ENCODE peak calls at places on chromosomes 5 and 9, in four cellular contexts. F, E, G and T are unnamed samples.

GRCh38 chr5:51377151-51378060 is 5.8 kb upstream of the ISL1 start:
- DNase-seq in F (no peak), E (no peak), G (no peak), T (no peak)

GRCh38 chr9:2032234-2032633 is 17.1 kb downstream of the SMARCA2 start:
- DNase-seq in F (no peak), E (no peak), G (no peak), T (no peak)

GRCh38 chr5:135339189-135339588 is 59.8 kb downstream of the MACROH2A1 start:
- DNase-seq in F (no peak), E (no peak), G (no peak), T (no peak)

GRCh38 chr5:123359866-123360569 is 63.2 kb downstream of the CEP120 start:
- DNase-seq in F (no peak), E (no peak), G (no peak), T (no peak)

GRCh38 chr5:180332861-180333260 is 20.3 kb downstream of the GFPT2 start:
- DNase-seq in F (no peak), E (no peak), G (no peak), T (no peak)

GRCh38 chr9:100108572-100108971 is 9.5 kb downstream of the INVS start:
- DNase-seq in F (no peak), E (no peak), G (no peak), T (no peak)

GRCh38 chr9:111937781-111938426 is 41.3 kb downstream of the UGCG start:
- DNase-seq in F (peak; percentile 84), E (no peak), G (no peak), T (peak; percentile 52)

GRCh38 chr9:35908484-35909125 is 685 bp upstream of the SPAAR start:
- DNase-seq in F (no peak), E (no peak), G (no peak), T (no peak)

GRCh38 chr5:95803271-95804148 is 19.0 kb downstream of the GLRX start:
- DNase-seq in F (no peak), E (no peak), G (peak; percentile 43), T (no peak)

GRCh38 chr5:18745591-18745987 is 1111.3 kb downstream of the TAF11L14 start:
- DNase-seq in F (peak; percentile 37), E (no peak), G (no peak), T (peak; percentile 26)

GRCh38 chr5:68303038-68303738 is 87.6 kb downstream of the PIK3R1 start:
- DNase-seq in F (no peak), E (no peak), G (no peak), T (no peak)

GRCh38 chr5:135015942-135016341 is 18.1 kb downstream of the PITX1 start:
- DNase-seq in F (no peak), E (no peak), G (no peak), T (no peak)

GRCh38 chr9:68495287-68495686 is 45.4 kb downstream of the TMEM252 start:
- DNase-seq in F (no peak), E (no peak), G (no peak), T (no peak)

GRCh38 chr5:10630126-10630525 is 66.3 kb downstream of the ANKRD33B start:
- DNase-seq in F (no peak), E (no peak), G (no peak), T (no peak)

GRCh38 chr5:54803381-54804025 is 181.9 kb downstream of the ESM1 start:
- DNase-seq in F (no peak), E (no peak), G (no peak), T (no peak)

GRCh38 chr9:36566813-36567217 is 5.9 kb upstream of the MELK start:
- DNase-seq in F (no peak), E (peak; percentile 90), G (peak; percentile 55), T (no peak)

GRCh38 chr5:42595597-42595996 is 161.0 kb upstream of the CCDC152 start:
- DNase-seq in F (no peak), E (no peak), G (no peak), T (no peak)

GRCh38 chr9:79689576-79689975 is 117.8 kb downstream of the TLE4 start:
- DNase-seq in F (no peak), E (no peak), G (no peak), T (no peak)

GRCh38 chr9:111481885-111482636 is 2.1 kb downstream of the ECPAS start:
- DNase-seq in F (no peak), E (no peak), G (no peak), T (no peak)

GRCh38 chr9:86099695-86100364 is 472 bp upstream of the GOLM1 start:
- DNase-seq in F (peak; percentile 46), E (peak; percentile 23), G (peak; percentile 43), T (no peak)

GRCh38 chr5:148393390-148393741 is 9.6 kb downstream of the FBXO38 start:
- DNase-seq in F (no peak), E (no peak), G (no peak), T (no peak)

GRCh38 chr9:8706998-8707397 is 907.4 kb upstream of the DMAC1 start:
- DNase-seq in F (no peak), E (no peak), G (no peak), T (no peak)

GRCh38 chr9:92181296-92181695 is 66.1 kb upstream of the SPTLC1 start:
- DNase-seq in F (no peak), E (no peak), G (no peak), T (no peak)

DNA sequence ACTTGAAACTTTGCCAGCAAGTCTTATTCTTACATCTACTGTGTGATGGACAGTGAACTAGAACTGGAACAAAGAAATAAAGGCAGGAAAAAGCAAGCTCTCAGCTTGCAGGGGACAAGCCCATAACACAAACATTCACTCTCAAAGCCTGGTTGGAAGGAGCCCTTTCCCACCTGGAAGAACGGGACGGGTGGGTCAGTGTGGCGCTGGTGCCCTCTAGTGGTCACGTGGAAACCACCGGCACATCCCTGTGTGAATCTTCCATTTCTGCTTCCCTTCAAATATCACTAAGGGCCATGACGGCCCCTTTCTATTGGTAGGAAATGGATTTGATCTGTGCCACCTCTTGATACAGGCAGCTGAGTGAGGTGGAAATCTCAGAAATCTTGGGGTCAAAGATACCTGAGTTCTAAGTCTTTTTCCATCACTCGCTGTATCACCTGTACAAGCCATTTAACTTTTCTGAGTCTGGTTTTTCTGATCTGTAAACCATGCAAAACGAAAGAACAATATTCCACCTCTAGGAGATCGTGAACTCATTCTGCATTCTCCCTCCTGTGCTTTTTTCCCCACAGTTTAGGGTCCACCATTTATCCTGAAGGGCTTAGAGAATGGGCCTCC is 211.6 kb downstream of the MSX2 start:
- DNase-seq in F (peak; percentile 39), E (peak; percentile 71), G (peak; percentile 51), T (no peak)
- TF ChIP-seq CTCF in F (peak; percentile 83), E (peak; percentile 90), G (peak; percentile 75), T (peak; percentile 88)

DNA sequence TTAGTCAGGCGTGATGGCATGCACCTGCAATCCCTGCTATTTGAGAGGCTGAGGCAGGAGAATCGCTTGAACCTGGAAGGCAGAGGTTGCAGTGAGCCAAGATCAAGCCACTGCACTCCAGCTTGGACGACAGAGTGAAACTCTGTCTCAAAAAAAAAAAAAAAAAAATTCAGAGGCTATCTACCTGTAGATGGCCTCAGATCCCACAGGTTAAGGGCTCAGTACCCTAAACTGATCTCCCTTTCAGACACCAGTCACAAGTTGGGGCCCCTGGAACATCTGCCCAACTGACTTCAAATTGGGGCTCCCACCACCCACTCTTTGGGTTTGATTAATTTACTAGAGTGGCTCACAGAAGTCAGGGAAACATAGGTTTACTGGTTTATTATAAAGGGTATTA is 65.4 kb upstream of the ERCC6L2 start:
- DNase-seq in F (no peak), E (no peak), G (no peak), T (no peak)
- TF ChIP-seq CTCF in F (no peak), E (no peak), G (no peak), T (no peak)

GRCh38 chr5:100896054-100896453 is 7.0 kb downstream of the ST8SIA4 start:
- DNase-seq in F (no peak), E (no peak), G (no peak), T (no peak)
- TF ChIP-seq CTCF in F (no peak), E (no peak), G (no peak), T (no peak)

DNA sequence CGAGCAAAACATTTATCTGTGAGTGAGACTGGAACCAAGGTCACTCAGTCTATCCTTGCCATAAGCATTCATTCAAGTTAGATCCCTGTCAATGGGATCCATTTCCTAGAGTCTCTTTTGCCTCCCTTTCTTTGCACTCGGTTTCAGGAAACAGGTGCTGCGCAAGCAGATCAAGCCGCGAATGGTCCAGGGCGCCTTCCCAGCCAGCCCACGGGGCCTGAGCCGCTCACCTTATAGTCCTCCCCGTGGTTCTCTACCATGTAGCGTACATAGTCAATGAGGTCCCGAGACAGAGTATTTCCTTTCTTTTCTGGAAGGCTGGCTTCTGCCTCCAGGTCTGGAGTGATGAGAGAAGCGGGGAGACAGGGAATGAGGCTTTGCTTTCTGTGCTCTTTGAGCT is 3.4 kb downstream of the NOP16 start:
- DNase-seq in F (no peak), E (no peak), G (no peak), T (no peak)
- TF ChIP-seq CTCF in F (no peak), E (no peak), G (no peak), T (no peak)

GRCh38 chr5:17058438-17058837 is 122.3 kb upstream of the MYO10 start:
- DNase-seq in F (no peak), E (no peak), G (no peak), T (no peak)

GRCh38 chr5:17067657-17068392 is 131.7 kb upstream of the MYO10 start:
- DNase-seq in F (no peak), E (no peak), G (no peak), T (no peak)

GRCh38 chr5:17065468-17065867 is 129.4 kb upstream of the MYO10 start:
- DNase-seq in F (no peak), E (no peak), G (no peak), T (no peak)

GRCh38 chr5:17056056-17056690 is 120.1 kb upstream of the MYO10 start:
- DNase-seq in F (no peak), E (peak; percentile 36), G (no peak), T (no peak)

DNA sequence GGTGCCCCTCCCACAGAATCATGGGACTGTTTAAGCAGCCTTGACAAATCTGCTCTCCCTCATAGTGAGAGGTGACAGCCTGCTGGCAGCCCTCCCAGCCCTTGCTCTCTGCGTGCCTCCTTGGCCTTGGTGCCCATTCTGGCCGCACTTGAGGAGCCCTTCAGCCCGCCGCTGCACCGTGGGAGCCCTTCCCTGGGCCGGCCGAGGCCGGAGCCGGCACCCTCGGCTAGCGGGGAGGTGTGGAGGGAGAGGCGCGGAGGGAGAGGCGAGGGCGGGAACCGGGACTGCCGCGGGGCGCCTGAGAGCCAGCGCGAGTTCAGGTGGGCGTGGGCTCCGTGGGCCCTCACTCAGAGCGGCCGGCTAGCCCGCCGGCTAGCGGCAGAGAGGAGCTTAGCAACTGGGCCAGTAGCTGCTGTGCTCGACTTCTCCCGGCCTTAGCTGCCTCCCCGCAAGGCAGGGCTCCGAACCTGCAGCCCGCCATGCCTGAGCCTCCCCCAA is 125.9 kb upstream of the MYO10 start:
- DNase-seq in F (no peak), E (no peak), G (no peak), T (no peak)
- TF ChIP-seq CTCF in F (no peak), E (no peak), G (no peak), T (no peak)

DNA sequence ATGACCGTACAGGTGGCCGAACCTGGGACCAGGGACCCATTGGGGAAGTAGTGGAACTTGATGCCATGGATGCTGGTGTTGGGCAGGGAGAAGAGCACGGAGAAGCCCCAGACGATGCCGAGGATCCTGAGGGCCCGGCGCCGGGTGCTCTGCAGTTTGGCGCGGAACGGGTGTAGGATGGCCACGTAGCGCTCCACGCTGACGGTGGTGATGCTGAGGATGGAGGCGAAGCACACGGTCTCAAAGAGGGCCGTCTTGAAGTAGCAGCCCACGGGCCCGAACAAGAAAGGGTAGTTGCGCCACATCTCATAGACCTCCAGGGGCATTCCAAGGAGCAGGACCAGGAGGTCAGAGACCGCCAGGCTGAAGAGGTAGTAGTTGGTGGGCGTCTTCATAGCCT is 585 bp downstream of the NMUR2 start:
- DNase-seq in F (no peak), E (no peak), G (no peak), T (no peak)
- TF ChIP-seq CTCF in F (no peak), E (no peak), G (no peak), T (no peak)

GRCh38 chr9:130117816-130118632 is 54.2 kb upstream of the NCS1 start:
- DNase-seq in F (no peak), E (peak; percentile 53), G (no peak), T (no peak)
- TF ChIP-seq CTCF in F (no peak), E (no peak), G (no peak), T (no peak)